ENCODE peak calls at places on chromosomes 5 and 9, in five cellular contexts. E is fibroblast of mammary gland, W is choroid plexus epithelial cell, R is fibroblast of pulmonary artery, Z is posterior cingulate gyrus. L is an unnamed sample.

GRCh38 chr9:16505159-16505558 is 365.3 kb downstream of the BNC2 start:
- DNase-seq in W (peak; percentile 75), E (peak; percentile 15), R (peak; percentile 59), Z (no peak), L (no peak)

GRCh38 chr9:136722093-136722968 is 10.0 kb downstream of the DIPK1B start:
- DNase-seq in R (no peak), E (no peak), Z (no peak), W (no peak), L (no peak)

GRCh38 chr9:122835313-122835731 is 6.9 kb upstream of the PDCL start:
- DNase-seq in E (no peak), Z (no peak), W (no peak), R (no peak), L (peak; percentile 31)

GRCh38 chr5:151592855-151593408 is 1.8 kb upstream of the FAT2 start:
- DNase-seq in Z (no peak), E (no peak), R (no peak), W (peak; percentile 31), L (peak; percentile 16)

GRCh38 chr9:133512253-133513213 is 12.2 kb downstream of the MYMK start:
- DNase-seq in W (no peak), E (no peak), R (no peak), Z (peak; percentile 59), L (peak; percentile 74)

GRCh38 chr5:180802325-180803180 is at the start of gene MGAT1:
- DNase-seq in W (peak; percentile 84), R (peak; percentile 91), E (peak; percentile 82), Z (peak; percentile 86), L (peak; percentile 84)

GRCh38 chr9:125472926-125473701 is 211.5 kb downstream of the GAPVD1 start:
- DNase-seq in Z (no peak), E (peak; percentile 75), W (peak; percentile 73), R (peak; percentile 72), L (peak; percentile 45)

GRCh38 chr5:127206320-127207113 is 84.1 kb upstream of the MEGF10 start:
- DNase-seq in W (peak; percentile 90), E (peak; percentile 97), Z (no peak), R (peak; percentile 95), L (peak; percentile 96)

GRCh38 chr9:134912126-134912840 is 5.4 kb downstream of the FCN1 start:
- DNase-seq in R (no peak), W (no peak), Z (peak; percentile 57), E (no peak), L (no peak)

GRCh38 chr9:27368317-27368985 is 71.5 kb upstream of the EQTN start:
- DNase-seq in R (peak; percentile 37), Z (peak; percentile 83), W (peak; percentile 74), E (peak; percentile 88), L (peak; percentile 82)

GRCh38 chr9:131426545-131426944 is 32.7 kb downstream of the PRRC2B start:
- DNase-seq in W (no peak), R (no peak), E (no peak), Z (no peak), L (no peak)

GRCh38 chr5:97874491-97874890 is 691.4 kb upstream of the RIOK2 start:
- DNase-seq in Z (no peak), E (peak; percentile 55), R (no peak), W (no peak), L (no peak)

GRCh38 chr9:133773889-133774655 is 35.9 kb upstream of the SARDH start:
- DNase-seq in Z (peak; percentile 27), E (no peak), R (no peak), W (no peak), L (no peak)

GRCh38 chr5:178590141-178590923 is at the start of gene COL23A1:
- DNase-seq in R (peak; percentile 53), W (peak; percentile 80), E (peak; percentile 37), Z (peak; percentile 84), L (peak; percentile 68)

GRCh38 chr5:36367524-36367923 is 65.8 kb upstream of the RANBP3L start:
- DNase-seq in E (peak; percentile 43), R (peak; percentile 48), W (peak; percentile 67), Z (no peak), L (no peak)

GRCh38 chr5:150647275-150648251 is 7.1 kb downstream of the SYNPO start:
- DNase-seq in E (no peak), Z (peak; percentile 76), R (no peak), W (no peak), L (no peak)

GRCh38 chr5:172817664-172818063 is 16.4 kb upstream of the ERGIC1 start:
- DNase-seq in Z (no peak), W (no peak), R (no peak), E (no peak), L (no peak)

GRCh38 chr9:120942186-120943001 is 15.8 kb upstream of the TRAF1 start:
- DNase-seq in E (no peak), Z (no peak), W (no peak), R (no peak), L (no peak)

GRCh38 chr9:8978334-8978733 is 1178.8 kb upstream of the DMAC1 start:
- DNase-seq in E (no peak), W (no peak), R (no peak), Z (no peak), L (no peak)

GRCh38 chr9:130756460-130757152 is 63.0 kb downstream of the EXOSC2 start:
- DNase-seq in R (no peak), W (no peak), Z (no peak), E (no peak), L (no peak)

GRCh38 chr9:124001865-124002525 is 9.6 kb upstream of the LHX2 start:
- DNase-seq in Z (no peak), W (no peak), E (no peak), R (no peak), L (peak; percentile 58)

GRCh38 chr9:116381350-116381749 is 227.8 kb downstream of the PAPPA start:
- DNase-seq in Z (no peak), E (no peak), W (peak; percentile 72), R (peak; percentile 54), L (no peak)

GRCh38 chr5:30997681-30998080 is 195.8 kb upstream of the CDH6 start:
- DNase-seq in W (no peak), Z (no peak), R (no peak), E (peak; percentile 0), L (peak; percentile 67)

L was measured in NCI-H69.